ENCODE peak calls at places on chromosomes 2 and 18, in five cellular contexts. N is A549, V is left ventricle myocardium inferior, B is small intestine, R is Karpas-422. Q is an unnamed sample.

GRCh38 chr2:173874003-173874898 is 90.9 kb downstream of the SP3 start:
- DNase-seq in R (peak; percentile 88), B (no peak), N (no peak), V (no peak), Q (no peak)

GRCh38 chr2:120477831-120478481 is 132.0 kb downstream of the INHBB start:
- DNase-seq in N (no peak), V (no peak), B (no peak), R (no peak), Q (no peak)

GRCh38 chr2:9972621-9973445 is 21.3 kb downstream of the GRHL1 start:
- DNase-seq in V (no peak), B (no peak), R (no peak), N (no peak), Q (peak; percentile 80)

GRCh38 chr2:152555048-152555447 is 162.2 kb downstream of the PRPF40A start:
- DNase-seq in N (no peak), R (no peak), B (no peak), V (no peak), Q (no peak)

GRCh38 chr18:48656176-48656575 is 117.3 kb downstream of the CTIF start:
- DNase-seq in V (no peak), N (no peak), R (peak; percentile 14), B (no peak), Q (no peak)

GRCh38 chr2:69116438-69116837 is 103.5 kb downstream of the ANTXR1 start:
- DNase-seq in N (no peak), R (no peak), B (no peak), V (no peak), Q (no peak)

GRCh38 chr2:25885933-25886332 is 7.6 kb upstream of the ASXL2 start:
- DNase-seq in N (peak; percentile 75), R (no peak), B (no peak), V (no peak), Q (peak; percentile 67)

GRCh38 chr18:48992791-48993555 is 42.2 kb upstream of the SMAD7 start:
- DNase-seq in N (no peak), V (no peak), B (peak; percentile 78), R (peak; percentile 61), Q (no peak)

GRCh38 chr2:130198343-130198742 is at the start of gene TUBA3E:
- DNase-seq in V (no peak), N (no peak), R (no peak), B (no peak), Q (no peak)

GRCh38 chr2:97950329-97951154 is 45.2 kb downstream of the TMEM131 start:
- DNase-seq in R (no peak), B (no peak), N (no peak), V (no peak), Q (no peak)

GRCh38 chr2:99680946-99681345 is 191.1 kb upstream of the REV1 start:
- DNase-seq in N (no peak), V (no peak), B (no peak), R (no peak), Q (no peak)

GRCh38 chr2:239249781-239250180 is 151.0 kb downstream of the HDAC4 start:
- DNase-seq in R (no peak), V (peak; percentile 76), N (no peak), B (no peak), Q (no peak)

GRCh38 chr2:221571391-221572179 is 519 bp downstream of the EPHA4 start:
- DNase-seq in N (peak; percentile 12), B (no peak), R (no peak), V (peak; percentile 24), Q (peak; percentile 34)

GRCh38 chr18:70468861-70469570 is 180.2 kb downstream of the SOCS6 start:
- DNase-seq in V (no peak), B (no peak), R (no peak), N (no peak), Q (no peak)

GRCh38 chr18:26971327-26971918 is 105.9 kb upstream of the AQP4 start:
- DNase-seq in V (no peak), N (no peak), R (no peak), B (no peak), Q (no peak)

GRCh38 chr2:189862751-189863150 is 78.5 kb downstream of the PMS1 start:
- DNase-seq in B (no peak), N (no peak), R (no peak), V (no peak), Q (no peak)

GRCh38 chr2:54673501-54673998 is 49.9 kb upstream of the EML6 start:
- DNase-seq in V (peak; percentile 87), N (no peak), B (peak; percentile 49), R (peak; percentile 59), Q (peak; percentile 20)

GRCh38 chr2:218282173-218282991 is 9.9 kb downstream of the TMBIM1 start:
- DNase-seq in V (no peak), R (no peak), B (no peak), N (no peak), Q (no peak)

GRCh38 chr2:170974304-170974993 is 45.4 kb downstream of the GORASP2 start:
- DNase-seq in N (peak; percentile 20), V (no peak), B (peak; percentile 41), R (no peak), Q (no peak)

GRCh38 chr2:24365051-24365450 is 4.7 kb upstream of the ITSN2 start:
- DNase-seq in N (no peak), B (peak; percentile 86), R (no peak), V (peak; percentile 85), Q (no peak)

GRCh38 chr2:2699117-2699497 is 368.0 kb upstream of the MYT1L start:
- DNase-seq in V (no peak), R (no peak), B (no peak), N (no peak), Q (no peak)

GRCh38 chr18:48933578-48934399 is 17.0 kb downstream of the SMAD7 start:
- DNase-seq in R (no peak), B (no peak), N (no peak), V (no peak), Q (peak; percentile 79)

GRCh38 chr2:20501974-20502373 is 55.1 kb downstream of the RHOB start:
- DNase-seq in V (no peak), N (peak; percentile 38), B (no peak), R (no peak), Q (peak; percentile 51)

GRCh38 chr2:149741646-149742045 is 154.1 kb upstream of the MMADHC start:
- DNase-seq in R (no peak), V (no peak), N (no peak), B (no peak), Q (peak; percentile 92)

GRCh38 chr18:13813271-13813849 is 10.6 kb upstream of the MC5R start:
- DNase-seq in N (peak; percentile 53), R (peak; percentile 83), V (peak; percentile 38), B (peak; percentile 78), Q (peak; percentile 53)

GRCh38 chr2:240986787-240987411 is 11.5 kb upstream of the SNED1 start:
- DNase-seq in N (no peak), R (no peak), V (peak; percentile 64), B (no peak), Q (peak; percentile 70)

GRCh38 chr2:31333527-31334183 is 80.9 kb downstream of the XDH start:
- DNase-seq in V (peak; percentile 72), B (peak; percentile 79), N (peak; percentile 74), R (peak; percentile 95), Q (peak; percentile 77)

GRCh38 chr2:60271096-60271495 is 282.4 kb downstream of the BCL11A start:
- DNase-seq in N (no peak), R (no peak), B (no peak), V (no peak), Q (no peak)

GRCh38 chr2:8679567-8679826 is 2.4 kb upstream of the ID2 start:
- DNase-seq in R (no peak), N (no peak), B (no peak), V (no peak), Q (no peak)

GRCh38 chr18:64615047-64615446 is 466.2 kb upstream of the LINC00305 start:
- DNase-seq in V (no peak), R (no peak), B (no peak), N (no peak), Q (no peak)

GRCh38 chr2:12440731-12441130 is 276.0 kb upstream of the TRIB2 start:
- DNase-seq in B (no peak), N (no peak), V (no peak), R (no peak), Q (no peak)

GRCh38 chr2:98821629-98822135 is 90.8 kb upstream of the MGAT4A start:
- DNase-seq in N (no peak), R (no peak), V (no peak), B (no peak), Q (no peak)

GRCh38 chr2:118990757-118991545 is 49.0 kb downstream of the MARCO start:
- DNase-seq in V (no peak), R (no peak), B (no peak), N (no peak), Q (no peak)

GRCh38 chr2:118987886-118988285 is 45.9 kb downstream of the MARCO start:
- DNase-seq in B (no peak), V (no peak), R (no peak), N (no peak), Q (peak; percentile 26)

GRCh38 chr2:118986733-118987132 is 44.7 kb downstream of the MARCO start:
- DNase-seq in R (no peak), V (no peak), N (no peak), B (no peak), Q (no peak)

GRCh38 chr2:118989481-118989880 is 47.5 kb downstream of the MARCO start:
- DNase-seq in B (no peak), N (no peak), R (no peak), V (no peak), Q (peak; percentile 8)

GRCh38 chr2:118988706-118989105 is 46.7 kb downstream of the MARCO start:
- DNase-seq in V (no peak), B (no peak), R (no peak), N (no peak), Q (peak; percentile 4)
- H3K4me1 ChIP-seq in V (no peaks in the 10 kb centered on the region), B (no peaks in the 10 kb centered on the region), R (no peaks in the 10 kb centered on the region), N (no peaks in the 10 kb centered on the region), Q (no peaks in the 10 kb centered on the region)

DNA sequence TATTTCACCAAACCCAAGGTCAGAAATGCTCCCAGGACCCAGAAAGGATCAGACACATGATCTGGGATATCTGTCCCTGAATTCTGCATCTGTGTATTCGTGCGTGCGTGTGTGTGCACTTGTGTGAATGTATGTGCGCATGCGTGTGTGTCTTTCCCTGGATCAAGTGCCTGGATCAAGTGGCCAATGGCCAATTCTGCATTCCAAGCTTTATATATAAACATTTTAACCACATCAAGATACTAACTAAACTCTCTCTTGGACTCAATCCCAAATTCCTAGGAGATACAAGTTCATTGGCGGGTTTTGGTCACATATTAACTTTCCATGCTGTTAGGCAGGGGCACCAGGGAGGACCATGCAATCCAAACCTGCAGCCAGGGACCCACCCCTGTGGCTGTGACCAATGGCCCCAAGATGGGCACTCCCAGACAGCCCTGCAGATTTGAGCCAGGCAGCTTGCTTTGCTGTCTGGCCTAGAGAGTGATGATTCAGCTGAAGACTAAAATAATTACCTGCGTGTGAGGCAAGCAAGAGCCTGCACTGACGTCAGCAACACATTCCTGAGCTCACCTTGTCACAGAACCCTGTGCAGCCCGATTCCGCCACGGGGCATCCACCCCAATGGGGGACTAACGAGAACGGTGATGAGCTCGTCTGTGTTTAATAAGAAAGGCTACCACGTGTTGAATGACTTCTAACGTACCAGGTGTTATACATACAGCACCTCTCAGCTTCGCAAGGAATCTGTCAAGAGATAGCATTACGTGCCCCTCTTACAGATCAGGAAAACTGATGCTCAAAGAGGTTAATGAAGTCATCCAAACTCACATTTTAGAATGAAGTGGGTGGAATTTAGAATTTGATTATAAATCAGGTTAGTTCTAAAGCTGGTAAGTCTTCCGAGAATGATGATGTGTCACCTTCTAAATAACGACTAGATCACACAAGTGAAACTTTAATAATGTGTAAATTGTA is 45.4 kb upstream of the ROCK2 start:
- DNase-seq in N (peak; percentile 98), R (no peak), V (no peak), B (peak; percentile 73), Q (peak; percentile 84)
- H3K27ac ChIP-seq in N (peak overlapping the region; percentile 86), R (no peak overlapping the region), V (no peak overlapping the region), B (no peak overlapping the region), Q (no peak overlapping the region)

GRCh38 chr2:237885931-237886701 is 26.7 kb downstream of the RAMP1 start:
- DNase-seq in V (peak; percentile 83), R (no peak), B (peak; percentile 24), N (no peak), Q (no peak)
- H3K4me1 ChIP-seq in V (peaks cover 53% of the 10 kb centered on the region), R (no peaks in the 10 kb centered on the region), B (no peaks in the 10 kb centered on the region), N (peaks cover 9% of the 10 kb centered on the region), Q (peaks cover 13% of the 10 kb centered on the region)

GRCh38 chr2:168801961-168802824 is at the start of gene NOSTRIN:
- DNase-seq in V (peak; percentile 28), N (peak; percentile 52), B (peak; percentile 100), R (no peak), Q (no peak)
- H3K27ac ChIP-seq in V (peak within 1 kb of the TSS; percentile 87), N (peak within 1 kb of the TSS; percentile 51), B (peak within 1 kb of the TSS; percentile 89), R (no peak within 1 kb of the TSS), Q (no peak within 1 kb of the TSS)